ENCODE peak calls at places on chromosomes 2 and 18, in nine cellular contexts. G is pulmonary artery endothelial cell; D is hepatocyte; N is activated CD8-positive, alpha-beta memory T cell treated with anti-CD3 and anti-CD28 coated beads for 4 hours; W is type B pancreatic cell; V is GM04503; I is CD4-positive, alpha-beta memory T cell; L is myocyte; J is left cardiac atrium. M is an unnamed sample.

GRCh38 chr18:60675801-60676200 is 303.2 kb upstream of the MC4R start:
- DNase-seq in G (no peak), W (no peak), I (no peak), V (no peak), N (no peak), J (no peak), D (no peak), L (no peak), M (no peak)

GRCh38 chr2:238415036-238415764 is 11.5 kb upstream of the ASB1 start:
- DNase-seq in L (no peak), W (no peak), J (no peak), D (no peak), V (no peak), N (no peak), G (no peak), I (peak), M (no peak)

GRCh38 chr2:38108907-38109731 is 33.2 kb upstream of the CYP1B1 start:
- DNase-seq in J (no peak), D (no peak), I (no peak), W (no peak), L (no peak), V (no peak), G (no peak), N (no peak), M (no peak)

GRCh38 chr2:8541636-8542035 is 140.2 kb upstream of the ID2 start:
- DNase-seq in W (no peak), N (no peak), V (no peak), I (no peak), L (no peak), G (no peak), J (no peak), D (no peak), M (no peak)

GRCh38 chr2:11177871-11178598 is 22.8 kb downstream of the SLC66A3 start:
- DNase-seq in W (no peak), I (no peak), G (no peak), J (no peak), N (no peak), L (peak), D (no peak), V (no peak), M (no peak)

GRCh38 chr2:200525551-200525881 is 491 bp upstream of the SGO2 start:
- DNase-seq in G (no peak), J (no peak), N (no peak), L (no peak), D (no peak), V (no peak), I (no peak), W (no peak), M (no peak)

GRCh38 chr2:85458611-85459563 is 40.4 kb downstream of the SH2D6 start:
- DNase-seq in G (no peak), D (no peak), N (no peak), W (no peak), L (no peak), J (no peak), I (no peak), V (no peak), M (no peak)

GRCh38 chr2:223101340-223102039 is 49.5 kb downstream of the KCNE4 start:
- DNase-seq in I (no peak), D (peak), L (peak), N (no peak), G (no peak), V (no peak), W (no peak), J (no peak), M (no peak)

GRCh38 chr2:208501217-208501616 is 94.6 kb downstream of the PTH2R start:
- DNase-seq in I (no peak), J (no peak), L (peak), V (no peak), G (no peak), W (no peak), D (peak), N (no peak), M (no peak)

GRCh38 chr2:216023055-216023648 is 9.8 kb upstream of the MREG start:
- DNase-seq in J (no peak), V (no peak), I (peak), L (peak), W (no peak), N (peak), D (peak), G (peak), M (no peak)

GRCh38 chr2:113324684-113325160 is 46.0 kb upstream of the PAX8 start:
- DNase-seq in J (peak), I (peak), N (no peak), L (peak), W (peak), D (peak), V (no peak), G (no peak), M (peak)

GRCh38 chr2:95760839-95761525 is 169.2 kb downstream of the TRIM43 start:
- DNase-seq in G (no peak), D (no peak), V (peak), W (no peak), L (peak), N (no peak), I (no peak), J (no peak), M (no peak)

GRCh38 chr18:59994357-59994756 is 94.6 kb downstream of the PMAIP1 start:
- DNase-seq in L (no peak), N (no peak), W (no peak), G (no peak), D (no peak), V (no peak), I (no peak), J (no peak), M (no peak)

GRCh38 chr18:48832961-48833700 is 117.6 kb downstream of the SMAD7 start:
- DNase-seq in V (peak), N (no peak), W (peak), D (peak), L (peak), J (peak), G (no peak), I (no peak), M (peak)

GRCh38 chr18:50158866-50159653 is 35.9 kb downstream of the MYO5B start:
- DNase-seq in L (no peak), D (peak), I (no peak), W (no peak), G (no peak), J (no peak), V (no peak), N (no peak), M (no peak)

M was measured in activated naive CD8-positive, alpha-beta T cell treated with anti-CD3 and anti-CD28 coated beads, Interleukin-2, amount 10 ng/mL, durations not matched to agents 7 days and 5 days.